ENCODE peak calls at places on chromosomes 12 and 14, in four cellular contexts. I, D, Q and F are unnamed samples.

GRCh38 chr14:72605921-72606220 is 288.0 kb downstream of the DPF3 start:
- DNase-seq in Q (no peak), I (no peak), D (no peak), F (no peak)

GRCh38 chr12:58920102-58920955 is at the start of gene LRIG3:
- DNase-seq in Q (peak; percentile 72), I (peak; percentile 88), D (peak; percentile 93), F (peak; percentile 88)

GRCh38 chr14:60092516-60092915 is 793 bp downstream of the PCNX4 start:
- DNase-seq in D (peak; percentile 57), I (no peak), Q (no peak), F (peak; percentile 65)

GRCh38 chr14:79510659-79511058 is 700.6 kb downstream of the DIO2 start:
- DNase-seq in D (peak; percentile 87), Q (no peak), I (no peak), F (peak; percentile 15)

GRCh38 chr14:101598571-101599233 is 37.4 kb downstream of the DIO3 start:
- DNase-seq in I (no peak), D (no peak), Q (no peak), F (no peak)

GRCh38 chr12:89695830-89696229 is 12.8 kb downstream of the ATP2B1 start:
- DNase-seq in I (no peak), D (no peak), Q (no peak), F (no peak)

GRCh38 chr14:100590726-100591452 is 3.7 kb upstream of the BEGAIN start:
- DNase-seq in I (no peak), D (no peak), Q (no peak), F (no peak)

GRCh38 chr12:94205738-94206310 is 57.4 kb downstream of the PLXNC1 start:
- DNase-seq in D (no peak), I (no peak), Q (no peak), F (no peak)

GRCh38 chr12:88325076-88325827 is 183.1 kb downstream of the TMTC3 start:
- DNase-seq in I (peak; percentile 93), D (peak; percentile 98), Q (peak; percentile 58), F (peak; percentile 92)

GRCh38 chr14:91298576-91298975 is 54.1 kb upstream of the GPR68 start:
- DNase-seq in D (peak; percentile 70), I (no peak), Q (no peak), F (no peak)

GRCh38 chr12:80491176-80491575 is 47.1 kb downstream of the PTPRQ start:
- DNase-seq in Q (no peak), D (no peak), I (no peak), F (no peak)

GRCh38 chr12:53805067-53805466 is 53.3 kb upstream of the CISTR start:
- DNase-seq in I (peak; percentile 58), Q (peak; percentile 78), D (no peak), F (peak; percentile 57)

GRCh38 chr14:29310757-29311156 is 544.2 kb downstream of the FOXG1 start:
- DNase-seq in Q (no peak), I (no peak), D (peak; percentile 86), F (peak; percentile 83)

GRCh38 chr12:69252033-69252432 is 12.7 kb downstream of the CPSF6 start:
- DNase-seq in Q (no peak), D (peak; percentile 29), I (peak; percentile 12), F (no peak)

GRCh38 chr12:131260970-131261369 is 307.3 kb downstream of the ADGRD1 start:
- DNase-seq in D (no peak), I (no peak), Q (no peak), F (no peak)

GRCh38 chr12:119115296-119115905 is 63.3 kb upstream of the HSPB8 start:
- DNase-seq in Q (no peak), D (peak; percentile 18), I (no peak), F (peak; percentile 74)

GRCh38 chr14:62308316-62308715 is 546.1 kb downstream of the SNAPC1 start:
- DNase-seq in I (no peak), D (no peak), Q (no peak), F (no peak)

GRCh38 chr14:104385189-104386135 is 194.1 kb upstream of the C14orf180 start:
- DNase-seq in D (no peak), I (no peak), Q (no peak), F (no peak)

GRCh38 chr12:1630081-1630826 is 1.2 kb downstream of the WNT5B start:
- DNase-seq in I (no peak), Q (no peak), D (no peak), F (peak; percentile 36)

GRCh38 chr14:75428230-75429104 is 645 bp downstream of the JDP2 start:
- DNase-seq in Q (no peak), D (peak; percentile 32), I (peak; percentile 23), F (no peak)

GRCh38 chr12:12181516-12181915 is 85.3 kb downstream of the LRP6 start:
- DNase-seq in D (peak; percentile 87), I (peak; percentile 50), Q (no peak), F (peak; percentile 71)

GRCh38 chr12:41699658-41700057 is 445.0 kb downstream of the GXYLT1 start:
- DNase-seq in Q (no peak), I (no peak), D (no peak), F (no peak)

GRCh38 chr12:69059465-69060457 is 126.8 kb upstream of the CPM start:
- DNase-seq in I (peak; percentile 94), Q (peak; percentile 88), D (peak; percentile 96), F (peak; percentile 95)

GRCh38 chr12:19166387-19166786 is 36.9 kb downstream of the PLEKHA5 start:
- DNase-seq in I (no peak), D (no peak), Q (no peak), F (no peak)
- H3K4me2 ChIP-seq in I (no peak overlapping the region), D (no peak overlapping the region), Q (no peak overlapping the region), F (no peak overlapping the region)

DNA sequence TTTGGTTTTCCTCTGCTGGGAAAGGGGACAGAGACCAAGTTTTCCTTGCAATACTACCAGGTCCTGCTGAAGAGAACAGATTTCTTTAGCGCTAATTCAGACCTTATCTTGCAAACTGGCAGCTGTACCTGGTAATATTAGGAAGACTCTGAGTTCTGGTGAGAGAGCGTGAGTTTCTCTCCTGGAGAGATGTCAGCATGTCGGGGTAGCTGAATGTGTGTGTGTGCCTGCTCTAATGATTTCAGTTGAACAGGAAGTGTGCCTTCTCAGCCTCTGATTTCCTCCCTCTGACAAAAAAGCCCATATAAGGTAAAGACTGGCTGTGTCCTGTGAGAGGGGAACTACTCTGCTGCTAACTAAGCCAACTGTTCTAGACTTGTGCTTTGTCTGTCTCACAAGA is 10.3 kb upstream of the ERP27 start:
- DNase-seq in I (peak; percentile 50), Q (no peak), D (peak; percentile 87), F (peak; percentile 13)
- H3K4me3 ChIP-seq in I (no peak overlapping the region), Q (no peak overlapping the region), D (no peak overlapping the region), F (no peak overlapping the region)

GRCh38 chr14:105525861-105526780 is at the start of gene TMEM121:
- DNase-seq in I (no peak), D (no peak), Q (no peak), F (no peak)
- TF ChIP-seq EZH2 in I (no peak), D (peak; percentile 75), Q (no peak), F (no peak)

GRCh38 chr14:93322886-93323596 is 9.8 kb downstream of the BTBD7 start:
- DNase-seq in I (no peak), D (no peak), Q (no peak), F (no peak)

GRCh38 chr14:93328546-93328945 is 4.3 kb downstream of the BTBD7 start:
- DNase-seq in D (no peak), Q (no peak), I (no peak), F (no peak)

GRCh38 chr14:93329965-93330608 is 2.7 kb downstream of the BTBD7 start:
- DNase-seq in D (no peak), Q (no peak), I (no peak), F (peak; percentile 22)

GRCh38 chr14:93323597-93323992 is 9.2 kb downstream of the BTBD7 start:
- DNase-seq in I (no peak), D (no peak), Q (no peak), F (no peak)

GRCh38 chr14:93326196-93326595 is 6.6 kb downstream of the BTBD7 start:
- DNase-seq in D (no peak), I (peak; percentile 33), Q (no peak), F (peak; percentile 27)
- H3K4me2 ChIP-seq in D (no peak overlapping the region), I (no peak overlapping the region), Q (no peak overlapping the region), F (no peak overlapping the region)

GRCh38 chr14:49969961-49970360 is 77.1 kb downstream of the ARF6 start:
- DNase-seq in I (no peak), D (no peak), Q (no peak), F (no peak)

GRCh38 chr14:49970474-49971147 is 77.7 kb downstream of the ARF6 start:
- DNase-seq in Q (no peak), I (no peak), D (peak; percentile 65), F (no peak)

GRCh38 chr14:49971156-49972141 is 78.6 kb downstream of the ARF6 start:
- DNase-seq in D (no peak), I (no peak), Q (no peak), F (peak; percentile 43)

GRCh38 chr14:49972840-49973239 is 80.0 kb downstream of the ARF6 start:
- DNase-seq in Q (peak; percentile 95), D (peak; percentile 94), I (peak; percentile 89), F (peak; percentile 97)

GRCh38 chr14:49972199-49972671 is 79.4 kb downstream of the ARF6 start:
- DNase-seq in D (peak; percentile 76), Q (peak; percentile 96), I (peak; percentile 66), F (peak; percentile 90)
- H3K4me3 ChIP-seq in D (no peak overlapping the region), Q (peak overlapping the region; percentile 40), I (no peak overlapping the region), F (peak overlapping the region; percentile 38)